ENCODE peak calls at places on chromosome 21, in four cellular contexts. U is stimulated activated CD8-positive, alpha-beta memory T cell treated with anti-CD3 and anti-CD28 coated beads, Interleukin-2, amount 100 ng/mL, for 1 hour; J is AG04449; I is amniotic stem cell. R is an unnamed sample.

GRCh38 chr21:26946744-26947446 is 20.0 kb downstream of the ADAMTS5 start:
- DNase-seq in J (no peak), U (no peak), I (no peak), R (no peak)

GRCh38 chr21:31744162-31744800 is 12.4 kb upstream of the SCAF4 start:
- DNase-seq in J (no peak), U (no peak), I (no peak), R (no peak)

GRCh38 chr21:29658177-29658933 is 281.4 kb downstream of the GRIK1 start:
- DNase-seq in I (no peak), U (no peak), J (no peak), R (no peak)

GRCh38 chr21:28704746-28705145 is 287.9 kb downstream of the LTN1 start:
- DNase-seq in U (no peak), I (no peak), J (no peak), R (no peak)

GRCh38 chr21:42794551-42794950 is 84.8 kb downstream of the WDR4 start:
- DNase-seq in U (no peak), I (no peak), J (no peak), R (no peak)

GRCh38 chr21:15781986-15782385 is 52.2 kb downstream of the USP25 start:
- DNase-seq in U (no peak), J (no peak), I (no peak), R (no peak)

GRCh38 chr21:44711327-44712202 is at the start of gene TSPEAR:
- DNase-seq in J (no peak), I (no peak), U (no peak), R (no peak)

GRCh38 chr21:34009193-34009592 is 64.2 kb upstream of the MRPS6 start:
- DNase-seq in I (no peak), U (no peak), J (no peak), R (no peak)

GRCh38 chr21:25733859-25734653 is 648 bp downstream of the ATP5PF start:
- DNase-seq in I (no peak), U (no peak), J (no peak), R (peak)

GRCh38 chr21:42505090-42505726 is 8.4 kb upstream of the SLC37A1 start:
- DNase-seq in I (no peak), J (no peak), U (no peak), R (no peak)

GRCh38 chr21:17679002-17679600 is 66.4 kb upstream of the BTG3 start:
- DNase-seq in U (no peak), I (peak), J (peak), R (no peak)

GRCh38 chr21:46425566-46425965 is 33.1 kb upstream of the DIP2A start:
- DNase-seq in I (no peak), U (peak), J (no peak), R (peak)

GRCh38 chr21:26826801-26827200 is 18.4 kb downstream of the ADAMTS1 start:
- DNase-seq in I (no peak), J (no peak), U (no peak), R (no peak)

GRCh38 chr21:46111193-46111571 is 13.3 kb downstream of the COL6A2 start:
- DNase-seq in I (no peak), U (no peak), J (no peak), R (no peak)

GRCh38 chr21:46620846-46621245 is 14.6 kb upstream of the PRMT2 start:
- DNase-seq in U (no peak), I (no peak), J (no peak), R (no peak)

GRCh38 chr21:42524341-42525227 is 10.9 kb downstream of the SLC37A1 start:
- DNase-seq in U (peak), J (no peak), I (no peak), R (peak)

GRCh38 chr21:36526104-36526503 is 46.2 kb upstream of the CLDN14 start:
- DNase-seq in I (no peak), U (no peak), J (no peak), R (no peak)

GRCh38 chr21:41441546-41441945 is 15.5 kb downstream of the MX1 start:
- DNase-seq in I (no peak), J (no peak), U (no peak), R (no peak)

GRCh38 chr21:29506947-29507346 is 208.2 kb downstream of the BACH1 start:
- DNase-seq in J (no peak), U (no peak), I (no peak), R (no peak)

GRCh38 chr21:42239973-42240372 is 21.0 kb downstream of the ABCG1 start:
- DNase-seq in J (no peak), U (no peak), I (no peak), R (no peak)

GRCh38 chr21:32578107-32578691 is 7.1 kb downstream of the TCP10L start:
- DNase-seq in I (no peak), U (no peak), J (no peak), R (no peak)